ENCODE peak calls at places on chromosomes 7 and 10, in six cellular contexts. B is GM12892; K is activated effector memory CD4-positive, alpha-beta T cell treated with anti-CD3 and anti-CD28 coated beads, Interleukin-2, amount 50 U/mL, for 16 hours; G is AG09309; C is NAMALWA; V is anterior cingulate cortex. Q is an unnamed sample.

GRCh38 chr10:36494386-36494785 is 631.0 kb upstream of the ANKRD30A start:
- DNase-seq in G (peak), V (no peak), B (no peak), C (no peak), K (no peak), Q (peak)

GRCh38 chr7:20352573-20353304 is 22.0 kb downstream of the ITGB8 start:
- DNase-seq in G (no peak), C (no peak), B (no peak), K (no peak), V (no peak), Q (no peak)

GRCh38 chr7:7136423-7136822 is 45.9 kb upstream of the C1GALT1 start:
- DNase-seq in C (no peak), V (no peak), G (no peak), K (no peak), B (no peak), Q (no peak)

GRCh38 chr7:111053035-111053434 is 37.9 kb upstream of the LRRN3 start:
- DNase-seq in C (no peak), G (no peak), K (no peak), B (no peak), V (no peak), Q (no peak)

GRCh38 chr10:116183733-116184447 is 89.1 kb downstream of the GFRA1 start:
- DNase-seq in B (no peak), K (no peak), G (no peak), V (no peak), C (no peak), Q (peak)

GRCh38 chr7:99648843-99649242 is 31.0 kb downstream of the CYP3A5 start:
- DNase-seq in K (no peak), C (no peak), V (no peak), G (no peak), B (no peak), Q (no peak)

GRCh38 chr10:78489034-78489433 is 455.4 kb downstream of the RPS24 start:
- DNase-seq in V (no peak), G (no peak), K (no peak), B (no peak), C (no peak), Q (no peak)

GRCh38 chr10:16787361-16787791 is 29.8 kb downstream of the RSU1 start:
- DNase-seq in B (no peak), C (no peak), K (peak), V (no peak), G (no peak), Q (no peak)

GRCh38 chr7:146366938-146367337 is 250.3 kb downstream of the CNTNAP2 start:
- DNase-seq in G (no peak), C (no peak), B (no peak), K (no peak), V (no peak), Q (no peak)

GRCh38 chr10:25176421-25176968 is 1.7 kb downstream of the GPR158 start:
- DNase-seq in C (no peak), B (no peak), V (no peak), K (no peak), G (no peak), Q (no peak)

GRCh38 chr10:102399217-102400021 is 3.9 kb downstream of the NFKB2 start:
- DNase-seq in C (peak), K (peak), V (peak), G (peak), B (peak), Q (no peak)

GRCh38 chr7:133819695-133820094 is 307.4 kb upstream of the LRGUK start:
- DNase-seq in G (no peak), K (no peak), C (no peak), B (no peak), V (no peak), Q (no peak)

GRCh38 chr10:104049497-104050250 is 36.0 kb downstream of the COL17A1 start:
- DNase-seq in V (no peak), C (no peak), K (no peak), B (no peak), G (peak), Q (no peak)

GRCh38 chr7:46902463-46902862 is 679.4 kb downstream of the TNS3 start:
- DNase-seq in V (no peak), G (no peak), K (no peak), C (no peak), B (no peak), Q (no peak)

GRCh38 chr7:46970486-46970885 is 611.4 kb downstream of the TNS3 start:
- DNase-seq in C (no peak), K (no peak), G (no peak), B (no peak), V (no peak), Q (no peak)

GRCh38 chr10:28533571-28534304 is 820 bp downstream of the WAC start:
- DNase-seq in C (peak), V (peak), G (no peak), B (peak), K (peak), Q (no peak)

GRCh38 chr10:21920633-21921032 is 82.9 kb downstream of the DNAJC1 start:
- DNase-seq in V (no peak), K (no peak), B (no peak), G (no peak), C (no peak), Q (no peak)

GRCh38 chr10:70380350-70381135 is 1.9 kb downstream of the LRRC20 start:
- DNase-seq in B (no peak), G (no peak), K (no peak), C (no peak), V (no peak), Q (no peak)

GRCh38 chr7:5526190-5527037 is 102.8 kb upstream of the TNRC18 start:
- DNase-seq in V (no peak), B (no peak), G (no peak), K (peak), C (no peak), Q (no peak)

GRCh38 chr10:96765406-96766240 is 45.3 kb upstream of the PIK3AP1 start:
- DNase-seq in K (peak), B (no peak), V (peak), C (peak), G (no peak), Q (no peak)

Q was measured in non-pigmented ciliary epithelial cell.